ENCODE peak calls at places on chromosomes 13 and 19, in five cellular contexts. One of them, this sample, is unnamed.

GRCh38 chr13:102704238-102704750 is 9.4 kb upstream of the METTL21C start:
- DNase-seq in iPS-NIHi11: no peak
- DNase-seq in dorsolateral prefrontal cortex: no peak
- DNase-seq in activated CD4-positive, CD25-positive, alpha-beta regulatory T cell: no peak
- DNase-seq in stimulated activated CD8-positive, alpha-beta memory T cell treated with anti-CD3 and anti-CD28 coated beads, Interleukin-15, amount 100 ng/mL, for 24 hours: no peak
- DNase-seq in this sample: no peak

GRCh38 chr19:17495639-17496265 is 15.7 kb upstream of the PGLS start:
- DNase-seq in dorsolateral prefrontal cortex: no peak
- DNase-seq in stimulated activated CD8-positive, alpha-beta memory T cell treated with anti-CD3 and anti-CD28 coated beads, Interleukin-15, amount 100 ng/mL, for 24 hours: no peak
- DNase-seq in activated CD4-positive, CD25-positive, alpha-beta regulatory T cell: no peak
- DNase-seq in iPS-NIHi11: no peak
- DNase-seq in this sample: no peak

GRCh38 chr19:48344892-48345291 is 18.8 kb downstream of the TMEM143 start:
- DNase-seq in stimulated activated CD8-positive, alpha-beta memory T cell treated with anti-CD3 and anti-CD28 coated beads, Interleukin-15, amount 100 ng/mL, for 24 hours: no peak
- DNase-seq in dorsolateral prefrontal cortex: no peak
- DNase-seq in activated CD4-positive, CD25-positive, alpha-beta regulatory T cell: no peak
- DNase-seq in iPS-NIHi11: no peak
- DNase-seq in this sample: no peak

GRCh38 chr13:110402301-110403069 is 95.4 kb downstream of the COL4A2 start:
- DNase-seq in stimulated activated CD8-positive, alpha-beta memory T cell treated with anti-CD3 and anti-CD28 coated beads, Interleukin-15, amount 100 ng/mL, for 24 hours: no peak
- DNase-seq in activated CD4-positive, CD25-positive, alpha-beta regulatory T cell: no peak
- DNase-seq in dorsolateral prefrontal cortex: no peak
- DNase-seq in iPS-NIHi11: no peak
- DNase-seq in this sample: no peak

GRCh38 chr13:51453959-51454703 is 1.3 kb upstream of the INTS6 start:
- DNase-seq in dorsolateral prefrontal cortex: no peak
- DNase-seq in activated CD4-positive, CD25-positive, alpha-beta regulatory T cell: no peak
- DNase-seq in stimulated activated CD8-positive, alpha-beta memory T cell treated with anti-CD3 and anti-CD28 coated beads, Interleukin-15, amount 100 ng/mL, for 24 hours: no peak
- DNase-seq in iPS-NIHi11: peak; percentile 28
- DNase-seq in this sample: no peak

GRCh38 chr13:38398810-38399493 is 49.3 kb downstream of the UFM1 start:
- DNase-seq in iPS-NIHi11: no peak
- DNase-seq in dorsolateral prefrontal cortex: no peak
- DNase-seq in stimulated activated CD8-positive, alpha-beta memory T cell treated with anti-CD3 and anti-CD28 coated beads, Interleukin-15, amount 100 ng/mL, for 24 hours: no peak
- DNase-seq in activated CD4-positive, CD25-positive, alpha-beta regulatory T cell: no peak
- DNase-seq in this sample: no peak

GRCh38 chr19:35714601-35715354 is 3.0 kb upstream of the KMT2B start:
- DNase-seq in stimulated activated CD8-positive, alpha-beta memory T cell treated with anti-CD3 and anti-CD28 coated beads, Interleukin-15, amount 100 ng/mL, for 24 hours: no peak
- DNase-seq in dorsolateral prefrontal cortex: no peak
- DNase-seq in iPS-NIHi11: no peak
- DNase-seq in activated CD4-positive, CD25-positive, alpha-beta regulatory T cell: no peak
- DNase-seq in this sample: no peak

GRCh38 chr19:1098177-1099051 is 3.2 kb upstream of the POLR2E start:
- DNase-seq in stimulated activated CD8-positive, alpha-beta memory T cell treated with anti-CD3 and anti-CD28 coated beads, Interleukin-15, amount 100 ng/mL, for 24 hours: no peak
- DNase-seq in dorsolateral prefrontal cortex: no peak
- DNase-seq in activated CD4-positive, CD25-positive, alpha-beta regulatory T cell: no peak
- DNase-seq in iPS-NIHi11: no peak
- DNase-seq in this sample: no peak

GRCh38 chr13:71303144-71303543 is 563.9 kb downstream of the DACH1 start:
- DNase-seq in dorsolateral prefrontal cortex: no peak
- DNase-seq in activated CD4-positive, CD25-positive, alpha-beta regulatory T cell: no peak
- DNase-seq in iPS-NIHi11: no peak
- DNase-seq in stimulated activated CD8-positive, alpha-beta memory T cell treated with anti-CD3 and anti-CD28 coated beads, Interleukin-15, amount 100 ng/mL, for 24 hours: no peak
- DNase-seq in this sample: no peak